ENCODE peak calls at places on chromosomes 4 and X, in eight cellular contexts. M, E, D, S, X, H, Y and C are unnamed samples.
A peak's percentile ranks its signal among the peaks of the same experiment; 100 is the strongest.

GRCh38 chr4:41203841-41204240 is 10.5 kb downstream of the APBB2 start:
- DNase-seq in S (no peak), D (no peak), E (no peak), X (no peak), H (no peak), Y (no peak), M (no peak), C (no peak)

GRCh38 chrX:68909945-68910344 is 81.1 kb downstream of the EFNB1 start:
- DNase-seq in Y (no peak), D (no peak), X (no peak), H (no peak), S (no peak), E (no peak), M (no peak), C (no peak)

GRCh38 chr4:48792348-48793006 is 12.4 kb upstream of the FRYL start:
- DNase-seq in X (no peak), M (no peak), S (no peak), D (no peak), Y (no peak), E (no peak), H (no peak), C (no peak)

GRCh38 chr4:106034205-106034604 is 138.9 kb downstream of the NPNT start:
- DNase-seq in E (no peak), Y (no peak), D (peak; percentile 84), M (no peak), S (no peak), H (no peak), X (peak; percentile 23), C (peak; percentile 35)

GRCh38 chrX:103073442-103073841 is 9.5 kb upstream of the BEX1 start:
- DNase-seq in H (no peak), Y (no peak), X (no peak), D (no peak), E (no peak), M (no peak), S (no peak), C (no peak)

GRCh38 chrX:49838374-49838773 is 9.3 kb downstream of the PAGE4 start:
- DNase-seq in H (no peak), D (peak; percentile 33), X (peak; percentile 20), Y (no peak), M (peak; percentile 68), E (peak; percentile 7), S (no peak), C (no peak)

GRCh38 chr4:148060264-148061138 is 328.6 kb downstream of the ARHGAP10 start:
- DNase-seq in X (no peak), H (peak; percentile 15), Y (no peak), M (no peak), S (no peak), E (peak; percentile 48), D (no peak), C (peak; percentile 65)

GRCh38 chr4:124804584-124804983 is 92.1 kb upstream of the ANKRD50 start:
- DNase-seq in D (no peak), M (no peak), X (no peak), E (no peak), S (no peak), H (no peak), Y (no peak), C (no peak)

GRCh38 chr4:112173593-112174559 is 28.6 kb downstream of the FAM241A start:
- DNase-seq in D (no peak), E (no peak), H (no peak), X (no peak), S (no peak), M (no peak), Y (no peak), C (peak; percentile 57)
- H3K4me1 ChIP-seq in D (peaks cover 5% of the 10 kb centered on the region), E (peaks cover 36% of the 10 kb centered on the region), H (peaks cover 15% of the 10 kb centered on the region), X (no peaks in the 10 kb centered on the region), S (peaks cover 8% of the 10 kb centered on the region), M (no peaks in the 10 kb centered on the region), Y (no peaks in the 10 kb centered on the region), C (peaks cover 26% of the 10 kb centered on the region)

DNA sequence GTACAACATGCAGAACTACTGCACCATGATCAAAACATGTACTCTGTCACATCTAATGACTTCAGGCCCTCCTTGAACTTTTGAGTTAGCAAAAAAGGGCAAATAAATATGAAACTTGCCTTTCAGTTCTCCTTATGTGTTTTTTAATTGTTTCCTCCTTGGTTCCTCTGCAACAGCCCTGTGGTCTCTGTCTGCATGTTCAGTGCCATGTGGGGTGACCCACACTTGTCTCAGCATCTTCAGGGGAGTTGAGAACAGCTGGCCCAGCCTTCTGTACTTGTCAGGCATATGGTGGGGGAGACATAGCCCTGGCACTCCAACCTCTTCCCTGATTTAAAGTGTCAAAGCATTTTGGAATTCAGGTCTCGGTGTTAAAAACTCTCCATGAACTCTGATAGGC is 188.0 kb upstream of the PGRMC2 start:
- DNase-seq in S (no peak), H (no peak), Y (no peak), X (no peak), M (no peak), E (no peak), D (no peak), C (no peak)
- H3K4me1 ChIP-seq in S (no peaks in the 10 kb centered on the region), H (no peaks in the 10 kb centered on the region), Y (peaks cover 4% of the 10 kb centered on the region), X (peaks cover 7% of the 10 kb centered on the region), M (peaks cover 9% of the 10 kb centered on the region), E (no peaks in the 10 kb centered on the region), D (no peaks in the 10 kb centered on the region), C (no peaks in the 10 kb centered on the region)

GRCh38 chrX:39487166-39488006 is 610.4 kb downstream of the BCOR start:
- DNase-seq in E (no peak), S (no peak), H (no peak), D (peak; percentile 49), Y (no peak), X (no peak), M (no peak), C (no peak)

GRCh38 chrX:39484669-39485068 is 613.1 kb downstream of the BCOR start:
- DNase-seq in H (no peak), X (no peak), Y (no peak), S (no peak), E (no peak), M (no peak), D (peak; percentile 19), C (no peak)

GRCh38 chrX:39480966-39481365 is 616.8 kb downstream of the BCOR start:
- DNase-seq in E (no peak), H (no peak), D (no peak), Y (no peak), X (no peak), M (no peak), S (no peak), C (no peak)

GRCh38 chrX:39479856-39480255 is 617.9 kb downstream of the BCOR start:
- DNase-seq in Y (no peak), E (no peak), D (no peak), X (no peak), H (no peak), S (no peak), M (no peak), C (peak; percentile 71)

DNA sequence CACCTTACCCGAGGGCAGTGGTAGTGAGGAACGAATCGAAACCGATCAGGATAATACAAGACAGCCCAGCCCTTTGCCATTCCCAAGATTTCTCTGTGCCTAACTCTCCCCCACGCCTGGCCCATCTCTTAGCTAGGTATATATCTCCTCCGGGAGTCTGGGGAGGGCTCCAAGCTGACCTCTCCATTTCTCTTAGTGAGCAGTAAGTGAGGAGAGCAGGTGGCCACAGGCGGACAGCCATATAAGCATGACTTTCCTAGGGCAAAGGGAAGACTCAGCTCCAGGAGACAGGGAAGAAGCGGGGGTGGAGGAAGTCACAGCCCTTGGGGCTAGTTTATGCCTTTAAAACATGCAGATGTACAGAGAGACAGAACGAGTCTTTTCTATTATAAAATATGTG is 613.6 kb downstream of the BCOR start:
- DNase-seq in D (no peak), H (no peak), E (no peak), X (no peak), M (no peak), Y (no peak), S (no peak), C (no peak)
- H3K4me1 ChIP-seq in D (peaks cover 22% of the 10 kb centered on the region), H (no peaks in the 10 kb centered on the region), E (peaks cover 4% of the 10 kb centered on the region), X (no peaks in the 10 kb centered on the region), M (no peaks in the 10 kb centered on the region), Y (peaks cover 12% of the 10 kb centered on the region), S (peaks cover 2% of the 10 kb centered on the region), C (peaks cover 10% of the 10 kb centered on the region)

GRCh38 chr4:120839624-120839973 is 82.9 kb downstream of the PRDM5 start:
- DNase-seq in S (no peak), Y (no peak), M (no peak), H (no peak), D (no peak), X (no peak), E (no peak), C (no peak)

GRCh38 chr4:120830204-120830603 is 92.3 kb downstream of the PRDM5 start:
- DNase-seq in E (no peak), S (no peak), D (no peak), X (peak; percentile 53), H (no peak), M (no peak), Y (no peak), C (no peak)

GRCh38 chr4:120839974-120840751 is 82.4 kb downstream of the PRDM5 start:
- DNase-seq in M (no peak), H (no peak), S (no peak), E (no peak), D (no peak), Y (no peak), X (no peak), C (no peak)

GRCh38 chr4:120838784-120839183 is 83.7 kb downstream of the PRDM5 start:
- DNase-seq in E (no peak), S (no peak), M (no peak), D (no peak), X (no peak), Y (no peak), H (no peak), C (no peak)

GRCh38 chr4:120835342-120835741 is 87.2 kb downstream of the PRDM5 start:
- DNase-seq in Y (no peak), D (no peak), M (no peak), X (no peak), S (no peak), E (no peak), H (no peak), C (no peak)
- H3K4me1 ChIP-seq in Y (no peaks in the 10 kb centered on the region), D (no peaks in the 10 kb centered on the region), M (no peaks in the 10 kb centered on the region), X (no peaks in the 10 kb centered on the region), S (no peaks in the 10 kb centered on the region), E (no peaks in the 10 kb centered on the region), H (no peaks in the 10 kb centered on the region), C (no peaks in the 10 kb centered on the region)

DNA sequence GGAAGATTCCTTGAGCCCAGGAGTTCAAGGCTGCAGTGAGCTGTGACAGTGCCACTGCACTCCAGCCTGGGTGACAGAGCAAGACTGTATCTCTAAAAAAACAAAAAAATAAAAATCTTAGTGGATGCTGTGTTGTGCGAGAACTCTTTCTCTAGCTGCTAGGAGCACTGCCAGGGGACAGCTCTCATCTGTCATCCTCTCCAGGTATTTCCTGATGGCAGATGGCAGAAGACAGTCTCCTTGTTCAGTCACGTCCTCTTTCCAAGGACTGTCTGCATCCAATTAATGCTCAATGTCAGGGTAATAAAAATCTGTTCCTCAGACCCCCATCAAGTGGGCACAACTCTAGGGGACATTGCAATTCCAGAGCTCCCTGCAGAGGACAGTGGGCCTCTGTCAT is 29.2 kb downstream of the PPM1K start:
- DNase-seq in S (no peak), M (no peak), X (no peak), H (no peak), D (no peak), E (no peak), Y (no peak), C (no peak)
- H3K4me1 ChIP-seq in S (no peaks in the 10 kb centered on the region), M (no peaks in the 10 kb centered on the region), X (no peaks in the 10 kb centered on the region), H (no peaks in the 10 kb centered on the region), D (no peaks in the 10 kb centered on the region), E (no peaks in the 10 kb centered on the region), Y (no peaks in the 10 kb centered on the region), C (no peaks in the 10 kb centered on the region)

GRCh38 chrX:114997779-114998178 is 19.6 kb downstream of the IL13RA2 start:
- DNase-seq in H (no peak), D (no peak), M (no peak), E (no peak), Y (no peak), S (no peak), X (no peak), C (no peak)

GRCh38 chrX:114999906-115000305 is 17.5 kb downstream of the IL13RA2 start:
- DNase-seq in D (no peak), H (no peak), M (no peak), X (no peak), S (no peak), E (no peak), Y (no peak), C (no peak)
- H3K4me1 ChIP-seq in D (no peaks in the 10 kb centered on the region), H (no peaks in the 10 kb centered on the region), M (no peaks in the 10 kb centered on the region), X (no peaks in the 10 kb centered on the region), S (no peaks in the 10 kb centered on the region), E (no peaks in the 10 kb centered on the region), Y (no peaks in the 10 kb centered on the region), C (no peaks in the 10 kb centered on the region)